ENCODE peak calls at places on chromosomes 5 and 9, in seven cellular contexts. A is upper lobe of right lung, V is epithelial cell of esophagus, P is amniotic stem cell, U is NCI-H774, W is BE2C, X is AG08396. B is an unnamed sample.

GRCh38 chr9:126521089-126521488 is 92.6 kb upstream of the LMX1B start:
- DNase-seq in X (no peak), W (no peak), V (no peak), U (no peak), P (no peak), A (no peak), B (no peak)

GRCh38 chr5:176737001-176737745 is 73.2 kb upstream of the UNC5A start:
- DNase-seq in A (peak; percentile 26), W (peak; percentile 70), U (no peak), V (no peak), P (no peak), X (no peak), B (no peak)

GRCh38 chr5:1292846-1293415 is 1.9 kb downstream of the TERT start:
- DNase-seq in P (no peak), U (no peak), V (no peak), A (peak; percentile 54), X (no peak), W (no peak), B (no peak)

GRCh38 chr5:152572812-152573211 is 167.7 kb upstream of the NMUR2 start:
- DNase-seq in V (no peak), W (no peak), U (no peak), P (no peak), X (no peak), A (no peak), B (no peak)

GRCh38 chr5:32263683-32264082 is 49.1 kb downstream of the MTMR12 start:
- DNase-seq in W (no peak), A (no peak), U (no peak), P (no peak), X (no peak), V (no peak), B (no peak)

GRCh38 chr9:131500939-131501541 is 1.7 kb upstream of the POMT1 start:
- DNase-seq in P (no peak), U (no peak), V (peak; percentile 84), W (no peak), A (no peak), X (peak; percentile 45), B (no peak)

GRCh38 chr5:111197523-111197922 is 26.7 kb upstream of the CAMK4 start:
- DNase-seq in V (no peak), X (no peak), A (no peak), P (no peak), U (no peak), W (peak; percentile 81), B (no peak)

GRCh38 chr9:11086561-11086960 is 473.8 kb upstream of the PTPRD start:
- DNase-seq in A (no peak), X (no peak), P (no peak), W (no peak), V (peak; percentile 5), U (no peak), B (no peak)

GRCh38 chr5:446864-447263 is 3.9 kb downstream of the EXOC3 start:
- DNase-seq in V (peak; percentile 62), X (peak; percentile 56), P (no peak), W (no peak), U (no peak), A (peak; percentile 35), B (no peak)

GRCh38 chr5:9233712-9234111 is 312.2 kb downstream of the SEMA5A start:
- DNase-seq in W (no peak), P (no peak), V (no peak), A (no peak), U (no peak), X (peak; percentile 43), B (no peak)

GRCh38 chr5:150560401-150561191 is 52.7 kb downstream of the NDST1 start:
- DNase-seq in A (no peak), V (peak; percentile 86), U (peak; percentile 61), P (peak; percentile 67), W (peak; percentile 91), X (peak; percentile 84), B (peak; percentile 48)

GRCh38 chr9:21994526-21994995 is at the start of gene CDKN2B-AS1:
- DNase-seq in X (peak; percentile 70), V (peak; percentile 69), W (peak; percentile 93), A (peak; percentile 78), U (peak; percentile 94), P (peak; percentile 23), B (no peak)